ENCODE peak calls at places on chromosomes 16 and 17, in five cellular contexts. G, V, Q, T and S are unnamed samples. For H3K4me1, the result is how much of the 10 kb centered on the place peaks cover.

GRCh38 chr17:36195474-36196098 is 972 bp downstream of the CCL3L1 start:
- DNase-seq in G (peak), V (no peak), Q (no peak), T (no peak), S (no peak)

GRCh38 chr17:40363480-40363838 is 1.1 kb downstream of the GJD3 start:
- DNase-seq in G (no peak), V (peak), Q (no peak), T (peak), S (no peak)

GRCh38 chr16:68332411-68333121 is 21.7 kb downstream of the PRMT7 start:
- DNase-seq in G (peak), V (no peak), Q (no peak), T (no peak), S (no peak)

GRCh38 chr17:514584-514983 is 162.0 kb upstream of the RPH3AL start:
- DNase-seq in G (no peak), V (no peak), Q (no peak), T (peak), S (no peak)

GRCh38 chr16:10929853-10930754 is 12.2 kb downstream of the DEXI start:
- DNase-seq in G (no peak), V (no peak), Q (no peak), T (peak), S (no peak)

GRCh38 chr16:66673691-66674090 is 22.9 kb downstream of the CMTM4 start:
- DNase-seq in G (no peak), V (no peak), Q (no peak), T (no peak), S (no peak)

GRCh38 chr17:65634533-65634932 is 73.1 kb upstream of the AXIN2 start:
- DNase-seq in G (peak), V (no peak), Q (no peak), T (no peak), S (peak)

GRCh38 chr17:14699569-14700190 is 398.8 kb downstream of the HS3ST3B1 start:
- DNase-seq in G (peak), V (no peak), Q (no peak), T (no peak), S (no peak)

GRCh38 chr17:73956595-73957465 is 246.6 kb upstream of the RPL38 start:
- DNase-seq in G (peak), V (peak), Q (peak), T (peak), S (peak)

GRCh38 chr16:88870608-88871348 is 4.3 kb upstream of the PABPN1L start:
- DNase-seq in G (no peak), V (no peak), Q (no peak), T (no peak), S (no peak)

GRCh38 chr17:73827627-73828241 is 183.5 kb upstream of the SDK2 start:
- DNase-seq in G (peak), V (no peak), Q (no peak), T (peak), S (no peak)

GRCh38 chr16:27431773-27432599 is 30.0 kb downstream of the IL21R start:
- DNase-seq in G (peak), V (no peak), Q (no peak), T (peak), S (no peak)

GRCh38 chr17:5022171-5022711 is 13.0 kb downstream of the SLC52A1 start:
- DNase-seq in G (no peak), V (no peak), Q (no peak), T (no peak), S (no peak)

GRCh38 chr16:15492091-15492740 is 57.8 kb downstream of the BMERB1 start:
- DNase-seq in G (no peak), V (no peak), Q (no peak), T (no peak), S (no peak)

GRCh38 chr16:86227801-86228200 is 282.5 kb upstream of the FOXF1 start:
- DNase-seq in G (no peak), V (no peak), Q (no peak), T (no peak), S (peak)

GRCh38 chr17:14712471-14713075 is 411.7 kb downstream of the HS3ST3B1 start:
- DNase-seq in G (no peak), V (no peak), Q (no peak), T (no peak), S (no peak)

GRCh38 chr17:41717408-41718286 is 5.5 kb downstream of the GAST start:
- DNase-seq in G (no peak), V (no peak), Q (no peak), T (no peak), S (no peak)

GRCh38 chr16:48365601-48366164 is 19.5 kb downstream of the SIAH1 start:
- DNase-seq in G (peak), V (peak), Q (peak), T (peak), S (peak)

GRCh38 chr17:45222273-45222993 is 748 bp downstream of the FMNL1 start:
- DNase-seq in G (peak), V (no peak), Q (no peak), T (peak), S (no peak)

GRCh38 chr16:383326-384020 is 1.7 kb upstream of the PGAP6 start:
- DNase-seq in G (peak), V (peak), Q (no peak), T (peak), S (peak)

GRCh38 chr16:28821874-28822519 is 802 bp upstream of the ATXN2L start:
- DNase-seq in G (peak), V (no peak), Q (no peak), T (no peak), S (no peak)

GRCh38 chr17:80596760-80597608 is 52.3 kb downstream of the RPTOR start:
- DNase-seq in G (no peak), V (no peak), Q (no peak), T (no peak), S (no peak)

GRCh38 chr16:58338205-58338604 is 43.4 kb upstream of the PRSS54 start:
- DNase-seq in G (no peak), V (no peak), Q (no peak), T (no peak), S (no peak)

GRCh38 chr16:48235556-48236136 is 8.5 kb upstream of the LONP2 start:
- DNase-seq in G (no peak), V (no peak), Q (no peak), T (no peak), S (no peak)

GRCh38 chr16:2520784-2521577 is 810 bp downstream of the AMDHD2 start:
- DNase-seq in G (peak), V (peak), Q (no peak), T (peak), S (peak)

GRCh38 chr17:200604-200985 is 19.1 kb upstream of the DOC2B start:
- DNase-seq in G (no peak), V (no peak), Q (no peak), T (peak), S (no peak)

GRCh38 chr16:69199382-69199781 is 12.4 kb downstream of the SNTB2 start:
- DNase-seq in G (no peak), V (no peak), Q (no peak), T (no peak), S (no peak)

GRCh38 chr17:69763503-69763902 is 311.5 kb upstream of the KCNJ16 start:
- DNase-seq in G (peak), V (no peak), Q (no peak), T (no peak), S (no peak)

GRCh38 chr16:86373502-86373901 is 136.8 kb upstream of the FOXF1 start:
- DNase-seq in G (no peak), V (no peak), Q (no peak), T (no peak), S (no peak)

GRCh38 chr17:36525113-36525512 is 9.6 kb downstream of the MYO19 start:
- DNase-seq in G (no peak), V (no peak), Q (no peak), T (no peak), S (no peak)

GRCh38 chr17:81714412-81715106 is 2.5 kb downstream of the SLC25A10 start:
- DNase-seq in G (no peak), V (no peak), Q (no peak), T (no peak), S (no peak)

GRCh38 chr16:11165349-11165748 is 90.7 kb downstream of the SOCS1 start:
- DNase-seq in G (no peak), V (no peak), Q (no peak), T (peak), S (no peak)

GRCh38 chr17:32283745-32284207 is 18.1 kb downstream of the RHBDL3 start:
- DNase-seq in G (no peak), V (no peak), Q (no peak), T (no peak), S (no peak)

GRCh38 chr16:49834496-49835009 is 21.4 kb downstream of the ZNF423 start:
- DNase-seq in G (peak), V (peak), Q (peak), T (no peak), S (no peak)

DNA sequence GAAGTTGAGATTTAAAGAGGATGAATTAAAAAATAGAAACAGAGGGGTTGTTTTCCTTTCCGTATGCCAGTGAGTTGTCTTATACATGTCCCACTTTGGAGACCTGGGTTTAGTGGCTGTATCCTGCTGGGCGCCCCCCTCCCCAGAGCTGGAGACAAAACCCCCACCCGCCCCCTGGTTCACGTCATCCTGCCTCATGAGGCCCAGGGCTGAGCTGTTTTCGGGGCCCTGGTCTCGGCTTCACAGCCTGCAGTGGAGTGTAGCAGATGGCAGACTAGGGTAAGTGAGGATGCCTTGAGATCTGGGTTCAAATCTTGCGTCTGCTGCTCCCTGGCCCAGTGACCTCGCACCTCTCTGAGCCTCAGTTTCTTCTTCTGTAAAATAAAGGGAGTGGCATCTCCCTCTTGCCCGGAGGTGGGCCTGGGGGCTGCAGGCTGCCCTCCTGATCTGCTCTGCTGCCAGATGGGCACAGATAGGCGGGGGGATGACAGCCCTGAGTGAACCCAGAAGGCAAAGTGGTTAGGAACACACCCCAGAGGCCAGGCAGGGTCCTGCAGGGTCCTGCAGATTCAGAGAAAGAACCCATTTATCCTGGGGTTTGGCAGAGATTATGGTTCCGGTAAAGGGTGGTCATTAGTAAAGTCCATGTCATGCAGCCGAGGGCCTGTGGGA is 45.1 kb downstream of the SOCS3 start:
- DNase-seq in G (no peak), V (no peak), Q (no peak), T (no peak), S (no peak)
- H3K4me3 ChIP-seq in G (no peak), V (no peak), Q (peak), T (peak), S (no peak)

GRCh38 chr17:29094101-29094708 is 51.3 kb downstream of the PIPOX start:
- DNase-seq in G (no peak), V (no peak), Q (no peak), T (no peak), S (no peak)

GRCh38 chr17:29091591-29092291 is 48.8 kb downstream of the PIPOX start:
- DNase-seq in G (no peak), V (no peak), Q (no peak), T (no peak), S (no peak)

GRCh38 chr17:29089601-29090044 is 46.7 kb downstream of the PIPOX start:
- DNase-seq in G (no peak), V (no peak), Q (peak), T (no peak), S (no peak)

GRCh38 chr17:29093090-29093871 is 50.3 kb downstream of the PIPOX start:
- DNase-seq in G (no peak), V (no peak), Q (no peak), T (no peak), S (no peak)

DNA sequence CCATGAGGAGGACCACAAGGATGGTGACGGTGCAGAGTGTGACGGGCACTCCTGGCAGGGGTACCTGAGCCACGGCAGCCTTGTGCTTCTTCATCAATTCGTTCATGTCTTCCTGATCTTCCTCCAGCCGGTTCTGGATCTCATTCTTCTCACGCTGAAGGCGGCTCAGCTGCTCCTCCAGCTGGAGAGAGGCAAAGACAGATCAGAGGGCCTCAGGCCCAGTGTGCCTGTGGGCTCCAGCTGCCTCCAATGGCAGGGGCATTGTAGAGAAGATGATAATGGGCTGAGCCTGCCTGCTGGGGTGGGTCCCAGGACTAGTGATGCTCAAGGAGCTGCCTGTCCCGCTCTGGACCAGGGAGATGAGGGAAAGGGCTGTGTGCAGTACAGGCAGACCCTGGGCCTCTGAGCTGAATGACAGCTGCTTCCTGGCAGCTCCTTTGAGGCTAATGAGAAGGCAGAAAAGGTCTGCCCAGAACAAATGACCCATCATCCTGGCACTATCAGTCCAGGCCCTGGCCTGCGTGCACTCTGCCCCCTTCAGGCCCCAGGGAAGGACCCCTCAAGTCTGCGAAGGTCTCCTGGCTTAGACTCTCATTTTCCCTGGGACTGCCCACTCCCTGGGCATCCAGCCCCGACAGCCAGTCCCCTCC is 47.9 kb downstream of the PIPOX start:
- DNase-seq in G (no peak), V (no peak), Q (no peak), T (no peak), S (peak)
- H3K4me1 ChIP-seq in G (under half), V (under half), Q (under half), T (under half), S (under half)

DNA sequence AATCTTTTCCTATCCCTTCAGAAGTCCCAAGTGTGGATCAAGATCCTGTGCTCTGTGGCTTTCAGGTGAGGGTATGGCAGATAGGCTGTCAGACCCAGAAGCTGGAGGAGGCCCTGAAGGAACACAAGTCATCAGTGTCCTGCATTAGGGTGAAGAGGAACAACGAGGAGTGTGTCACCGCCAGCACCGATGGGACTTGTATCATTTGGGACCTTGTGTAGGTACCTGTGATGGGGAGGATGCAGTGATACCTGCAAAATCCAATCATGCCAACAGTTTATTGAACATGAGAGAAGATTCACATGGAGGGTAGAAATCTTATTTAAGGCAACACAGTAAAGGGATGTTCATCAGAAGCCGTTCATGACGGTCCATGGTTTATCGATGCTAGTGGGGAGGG is 10.0 kb upstream of the USP43 start:
- DNase-seq in G (no peak), V (no peak), Q (no peak), T (no peak), S (no peak)
- H3K4me3 ChIP-seq in G (no peak), V (no peak), Q (no peak), T (no peak), S (no peak)

GRCh38 chr17:72611172-72611571 is 481.3 kb downstream of the SLC39A11 start:
- DNase-seq in G (no peak), V (no peak), Q (no peak), T (no peak), S (no peak)

GRCh38 chr17:72605543-72605942 is 484.7 kb downstream of the SOX9 start:
- DNase-seq in G (no peak), V (no peak), Q (no peak), T (no peak), S (no peak)

GRCh38 chr17:72609501-72609900 is 483.0 kb downstream of the SLC39A11 start:
- DNase-seq in G (no peak), V (no peak), Q (no peak), T (no peak), S (no peak)

GRCh38 chr17:72606656-72607055 is 485.8 kb downstream of the SLC39A11 start:
- DNase-seq in G (no peak), V (no peak), Q (no peak), T (no peak), S (no peak)

DNA sequence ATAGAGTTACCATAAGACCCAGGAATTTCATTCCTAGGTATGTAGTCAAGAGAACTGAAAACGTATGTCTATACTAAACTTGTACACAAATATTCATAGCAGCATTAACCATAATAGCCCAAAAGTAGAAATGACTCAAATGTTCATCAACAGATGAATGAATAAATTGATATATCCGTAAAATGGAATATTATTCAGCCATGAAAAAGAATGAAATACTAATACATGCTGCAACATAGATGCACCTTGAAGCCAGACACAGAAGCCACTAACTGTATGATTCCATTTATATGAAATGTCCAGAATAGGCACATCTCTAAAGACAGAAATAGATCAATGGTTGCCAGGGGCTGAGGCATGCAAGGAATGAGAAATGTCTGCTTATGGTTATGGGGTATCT is 484.1 kb downstream of the SLC39A11 start:
- DNase-seq in G (no peak), V (no peak), Q (no peak), T (no peak), S (no peak)
- H3K4me1 ChIP-seq in G (under half), V (under half), Q (under half), T (under half), S (under half)

GRCh38 chr17:60280673-60281072 is 111.3 kb downstream of the USP32 start:
- DNase-seq in G (no peak), V (no peak), Q (no peak), T (no peak), S (no peak)

GRCh38 chr17:60277258-60277657 is 114.7 kb downstream of the USP32 start:
- DNase-seq in G (no peak), V (no peak), Q (no peak), T (no peak), S (no peak)

DNA sequence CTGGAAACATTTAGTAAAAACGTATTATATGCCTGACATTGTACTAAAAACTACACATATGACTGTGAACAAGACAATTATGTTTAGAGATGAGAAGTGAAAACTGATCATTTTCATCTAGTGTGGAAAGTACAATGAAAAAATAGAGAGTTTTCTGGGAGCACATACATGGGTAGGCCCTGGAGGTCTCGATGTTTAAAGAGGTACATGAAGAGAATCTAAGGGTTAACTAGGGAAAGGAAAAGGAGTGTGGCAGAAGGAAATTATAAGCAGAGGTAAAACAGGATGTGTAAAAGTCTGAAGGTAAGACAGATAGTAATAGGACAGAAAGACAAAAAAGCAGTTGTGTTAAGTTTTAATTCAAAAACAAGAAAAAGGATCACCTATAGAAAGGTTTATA is 113.7 kb downstream of the USP32 start:
- DNase-seq in G (no peak), V (no peak), Q (no peak), T (no peak), S (no peak)
- H3K4me3 ChIP-seq in G (no peak), V (no peak), Q (no peak), T (no peak), S (no peak)

GRCh38 chr17:66772148-66772812 is 62.6 kb upstream of the CACNG5 start:
- DNase-seq in G (no peak), V (no peak), Q (no peak), T (no peak), S (no peak)
- H3K4me1 ChIP-seq in G (under half), V (under half), Q (under half), T (under half), S (under half)

DNA sequence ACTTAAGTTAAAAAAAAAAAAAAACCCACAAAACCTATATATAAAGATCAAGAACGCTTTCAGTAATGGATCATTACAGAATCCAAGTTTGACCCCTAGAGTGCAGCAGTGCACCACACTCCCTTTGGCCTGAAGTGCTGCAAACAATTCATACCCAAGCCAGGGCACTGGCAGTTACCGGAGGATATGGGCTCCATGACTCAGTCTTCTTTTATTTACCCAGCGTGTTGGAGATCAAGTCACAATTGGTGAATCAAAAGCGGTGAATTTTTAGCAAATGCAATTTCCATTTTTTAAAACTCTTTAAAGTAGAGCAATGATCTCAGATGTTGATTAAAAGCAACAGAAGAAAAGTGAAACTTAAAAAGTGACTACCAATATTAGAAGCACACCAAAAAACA is 46.5 kb downstream of the ZNF652 start:
- DNase-seq in G (peak), V (peak), Q (peak), T (peak), S (peak)
- H3K4me3 ChIP-seq in G (no peak), V (no peak), Q (no peak), T (no peak), S (no peak)